ENCODE peak calls at places on chromosomes 12 and 14, in six cellular contexts. F is PC-9, U is neural progenitor cell, X is MM.1S, L is PC-3, Z is GM23338. V is an unnamed sample.

GRCh38 chr14:50067723-50068495 is 48.5 kb downstream of the VCPKMT start:
- DNase-seq in F (peak; percentile 43), U (no peak), X (no peak), L (peak; percentile 97), Z (no peak), V (peak; percentile 77)

GRCh38 chr14:52821805-52822250 is 30.4 kb upstream of the GNPNAT1 start:
- DNase-seq in F (no peak), U (no peak), X (no peak), L (no peak), Z (no peak), V (no peak)

GRCh38 chr12:72586456-72586855 is 314.3 kb downstream of the TRHDE start:
- DNase-seq in F (no peak), U (peak; percentile 31), X (no peak), L (no peak), Z (peak; percentile 6), V (no peak)

GRCh38 chr12:104163631-104164030 is 25.6 kb upstream of the NFYB start:
- DNase-seq in F (no peak), U (no peak), X (no peak), L (no peak), Z (no peak), V (peak; percentile 48)

GRCh38 chr12:53061404-53062010 is 11.6 kb downstream of the TNS2 start:
- DNase-seq in F (peak; percentile 81), U (peak; percentile 48), X (no peak), L (peak; percentile 87), Z (peak; percentile 67), V (no peak)

GRCh38 chr14:35122696-35123387 is 490 bp downstream of the PRORP start:
- DNase-seq in F (no peak), U (no peak), X (peak; percentile 11), L (peak; percentile 41), Z (peak; percentile 58), V (peak; percentile 71)

GRCh38 chr12:7131502-7131866 is 1.3 kb downstream of the CLSTN3 start:
- DNase-seq in F (peak; percentile 37), U (peak; percentile 31), X (no peak), L (no peak), Z (peak; percentile 64), V (no peak)

GRCh38 chr14:78746086-78746595 is 576.0 kb downstream of the NRXN3 start:
- DNase-seq in F (no peak), U (no peak), X (no peak), L (no peak), Z (no peak), V (no peak)

GRCh38 chr14:73943083-73943482 is 6.8 kb downstream of the FAM161B start:
- DNase-seq in F (no peak), U (no peak), X (no peak), L (peak; percentile 58), Z (no peak), V (peak; percentile 87)

GRCh38 chr12:53060721-53061276 is 10.9 kb downstream of the TNS2 start:
- DNase-seq in F (no peak), U (no peak), X (no peak), L (no peak), Z (no peak), V (no peak)

GRCh38 chr14:99517643-99518381 is 36.6 kb downstream of the CCNK start:
- DNase-seq in F (no peak), U (no peak), X (no peak), L (no peak), Z (no peak), V (no peak)
- TF ChIP-seq EZH2 in F (no peak), U (no peak), X (no peak), L (no peak), Z (no peak), V (no peak)

DNA sequence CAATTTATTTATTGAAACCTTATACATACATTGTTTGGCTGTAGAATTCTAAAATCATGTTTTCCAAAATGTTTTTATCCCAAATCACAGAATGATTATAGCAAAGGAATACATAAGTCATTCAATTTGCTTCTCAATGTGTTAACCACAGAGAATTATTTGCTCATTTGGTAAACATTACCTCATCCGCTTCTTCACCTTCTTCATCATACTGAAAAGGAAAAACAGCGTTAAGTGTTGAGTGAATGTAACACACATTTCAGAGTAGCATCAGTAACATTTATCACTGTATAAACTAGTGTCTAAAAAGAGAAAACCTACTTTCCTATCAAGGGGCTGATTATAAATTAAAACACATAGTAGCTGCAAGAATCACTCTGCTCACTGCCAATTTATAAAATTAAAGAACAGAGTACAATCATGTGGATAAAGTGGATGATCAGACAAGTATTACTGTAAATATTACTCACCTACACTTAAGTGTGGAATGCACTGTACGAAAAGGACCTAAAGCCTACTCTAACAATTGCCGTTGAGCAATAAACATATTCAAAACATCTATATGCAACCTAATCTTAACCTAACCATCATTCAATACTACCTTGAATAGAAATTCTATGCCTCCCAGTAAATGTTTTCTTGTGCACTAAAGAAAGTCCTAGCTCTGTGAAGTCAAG is 18.1 kb upstream of the PHLDA1 start:
- DNase-seq in F (no peak), U (no peak), X (no peak), L (no peak), Z (no peak), V (no peak)
- H3F3A ChIP-seq in F (peaks cover 47% of the 10 kb centered on the region), U (peaks cover 21% of the 10 kb centered on the region), X (no peaks in the 10 kb centered on the region), L (peaks cover 18% of the 10 kb centered on the region), Z (no peaks in the 10 kb centered on the region), V (peaks cover 36% of the 10 kb centered on the region)

GRCh38 chr12:14896477-14897184 is 11.0 kb upstream of the MGP start:
- DNase-seq in F (no peak), U (no peak), X (no peak), L (no peak), Z (no peak), V (peak; percentile 64)
- H2AFZ ChIP-seq in F (no peak overlapping the region), U (no peak overlapping the region), X (no peak overlapping the region), L (no peak overlapping the region), Z (peak overlapping the region; percentile 64), V (peak overlapping the region; percentile 33)

GRCh38 chr12:54200412-54200811 is 11.6 kb upstream of the SMUG1 start:
- DNase-seq in F (no peak), U (no peak), X (no peak), L (no peak), Z (no peak), V (no peak)
- TF ChIP-seq EZH2 in F (no peak), U (no peak), X (no peak), L (no peak), Z (no peak), V (no peak)

DNA sequence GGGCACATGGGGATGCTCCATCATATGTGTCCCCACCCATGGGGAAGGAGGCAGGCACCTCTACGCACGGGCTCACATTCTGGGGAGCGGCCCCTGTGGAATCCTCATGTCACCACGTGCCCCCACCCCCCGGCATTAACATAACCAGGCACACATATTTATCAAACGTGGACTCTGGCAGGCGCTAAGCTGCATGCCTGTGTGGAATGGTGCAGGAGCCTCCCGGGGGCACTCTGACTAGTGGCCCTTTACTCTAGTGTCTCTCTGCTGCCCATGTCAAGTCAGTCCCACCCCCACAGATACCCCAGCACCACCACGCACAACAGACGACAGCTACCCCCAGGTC is 66.1 kb downstream of the CCDC88C start:
- DNase-seq in F (no peak), U (no peak), X (no peak), L (no peak), Z (no peak), V (no peak)
- H3F3A ChIP-seq in F (no peaks in the 10 kb centered on the region), U (peaks cover 32% of the 10 kb centered on the region), X (peaks cover 82% of the 10 kb centered on the region), L (no peaks in the 10 kb centered on the region), Z (no peaks in the 10 kb centered on the region), V (peaks cover 6% of the 10 kb centered on the region)

DNA sequence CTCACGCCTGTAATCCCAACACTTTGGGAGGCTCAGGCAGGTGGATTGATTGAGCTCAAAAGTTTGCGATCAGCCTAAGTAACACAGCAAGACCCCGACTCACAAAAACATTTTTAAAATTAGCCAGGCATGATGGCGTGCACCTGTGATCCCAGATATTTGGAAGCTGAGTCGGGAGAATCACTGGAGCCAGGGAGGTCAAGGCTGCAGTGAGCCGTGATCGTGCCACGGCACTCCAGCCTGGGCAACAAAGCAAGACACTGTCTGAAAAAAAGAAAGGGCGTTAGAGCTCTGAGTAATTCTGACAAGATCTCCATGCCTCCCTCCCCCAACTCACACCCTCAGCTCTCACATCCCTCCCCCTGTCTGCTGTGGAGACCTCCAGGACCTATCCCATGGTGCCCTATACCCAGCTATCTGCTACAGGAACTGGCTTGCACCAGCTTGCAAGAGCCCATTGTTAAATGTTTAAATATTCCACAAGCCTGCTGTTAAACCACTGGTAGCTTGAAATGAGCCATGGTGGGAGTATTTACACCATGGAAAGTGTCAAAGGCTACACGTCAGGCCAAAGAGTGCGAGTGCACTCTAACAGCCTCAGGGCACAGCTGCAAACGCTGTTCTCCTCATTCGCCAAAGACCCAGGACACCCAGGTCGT is 35.1 kb upstream of the PPP2R5C start:
- DNase-seq in F (no peak), U (no peak), X (no peak), L (no peak), Z (no peak), V (no peak)
- H2AFZ ChIP-seq in F (no peak overlapping the region), U (no peak overlapping the region), X (no peak overlapping the region), L (no peak overlapping the region), Z (no peak overlapping the region), V (no peak overlapping the region)

V was measured in GM23248.